ENCODE peak calls at places on chromosome 3, in five cellular contexts. Z is stimulated activated CD4-positive, alpha-beta T cell treated with anti-CD3 and anti-CD28 coated beads, Interleukin-12 subunit alpha, Interleukin-12 subunit beta, amount 100 ng/mL, for 48 hours; J is endothelial cell; F is NB4; C is cerebellum. M is an unnamed sample.

GRCh38 chr3:187957209-187957981 is 196.6 kb upstream of the LPP start:
- DNase-seq in Z (no peak), J (no peak), F (no peak), C (no peak), M (no peak)

GRCh38 chr3:197847866-197848401 is 56.9 kb downstream of the LRCH3 start:
- DNase-seq in Z (peak; percentile 21), J (no peak), F (peak; percentile 49), C (no peak), M (peak; percentile 18)

GRCh38 chr3:139994891-139995290 is 59.9 kb downstream of the CLSTN2 start:
- DNase-seq in Z (no peak), J (no peak), F (no peak), C (no peak), M (no peak)

GRCh38 chr3:55891106-55891505 is 404.0 kb upstream of the WNT5A start:
- DNase-seq in Z (no peak), J (no peak), F (no peak), C (no peak), M (no peak)

GRCh38 chr3:33218446-33219174 is at the start of gene SUSD5:
- DNase-seq in Z (no peak), J (peak; percentile 48), F (no peak), C (no peak), M (peak; percentile 16)

GRCh38 chr3:168801792-168802191 is 706.1 kb upstream of the GOLIM4 start:
- DNase-seq in Z (no peak), J (no peak), F (no peak), C (no peak), M (no peak)

GRCh38 chr3:24373198-24373959 is 121.3 kb downstream of the THRB start:
- DNase-seq in Z (no peak), J (no peak), F (no peak), C (no peak), M (no peak)

GRCh38 chr3:51530485-51530884 is 8.0 kb upstream of the RAD54L2 start:
- DNase-seq in Z (no peak), J (no peak), F (no peak), C (no peak), M (no peak)

GRCh38 chr3:190032924-190033323 is 87.8 kb downstream of the P3H2 start:
- DNase-seq in Z (no peak), J (peak; percentile 6), F (no peak), C (no peak), M (no peak)

GRCh38 chr3:128217702-128218475 is 64.6 kb downstream of the EEFSEC start:
- DNase-seq in Z (no peak), J (no peak), F (no peak), C (no peak), M (no peak)

GRCh38 chr3:33586402-33586801 is 131.7 kb downstream of the CLASP2 start:
- DNase-seq in Z (no peak), J (no peak), F (no peak), C (no peak), M (no peak)

GRCh38 chr3:119810018-119810435 is 28.1 kb downstream of the NR1I2 start:
- DNase-seq in Z (peak; percentile 34), J (no peak), F (no peak), C (peak; percentile 33), M (no peak)

GRCh38 chr3:195251336-195252065 is 19.5 kb downstream of the XXYLT1 start:
- DNase-seq in Z (no peak), J (no peak), F (no peak), C (no peak), M (no peak)

GRCh38 chr3:43155464-43156121 is 49.7 kb upstream of the POMGNT2 start:
- DNase-seq in Z (no peak), J (peak; percentile 72), F (peak; percentile 24), C (no peak), M (peak; percentile 60)

GRCh38 chr3:109607897-109608296 is 270.6 kb upstream of the DPPA4 start:
- DNase-seq in Z (no peak), J (no peak), F (no peak), C (no peak), M (no peak)

GRCh38 chr3:63912768-63913588 is 795 bp upstream of the SCAANT1 start:
- DNase-seq in Z (peak; percentile 18), J (peak; percentile 31), F (no peak), C (peak; percentile 59), M (peak; percentile 50)

GRCh38 chr3:57065588-57065987 is 5.1 kb downstream of the SPATA12 start:
- DNase-seq in Z (no peak), J (no peak), F (peak; percentile 40), C (no peak), M (no peak)

GRCh38 chr3:39408493-39409372 is 2.2 kb downstream of the RPSA start:
- DNase-seq in Z (no peak), J (no peak), F (no peak), C (no peak), M (no peak)

GRCh38 chr3:123745184-123745855 is 138.8 kb downstream of the MYLK start:
- DNase-seq in Z (no peak), J (no peak), F (peak; percentile 20), C (no peak), M (no peak)

GRCh38 chr3:47610572-47610971 is 31.9 kb upstream of the CSPG5 start:
- DNase-seq in Z (no peak), J (no peak), F (no peak), C (no peak), M (no peak)

GRCh38 chr3:43074482-43074881 is 31.4 kb downstream of the POMGNT2 start:
- DNase-seq in Z (no peak), J (no peak), F (no peak), C (no peak), M (no peak)

GRCh38 chr3:165130709-165131108 is 52.4 kb upstream of the SI start:
- DNase-seq in Z (no peak), J (no peak), F (no peak), C (no peak), M (no peak)

GRCh38 chr3:55818485-55818884 is 331.4 kb upstream of the WNT5A start:
- DNase-seq in Z (no peak), J (no peak), F (peak; percentile 8), C (no peak), M (no peak)

GRCh38 chr3:135514064-135514455 is 451.5 kb upstream of the PPP2R3A start:
- DNase-seq in Z (no peak), J (no peak), F (no peak), C (no peak), M (no peak)